ENCODE peak calls at places on chromosomes 5 and 9, in eight cellular contexts. T, G, N, M, H, L, V and S are unnamed samples. For H3K27me3, the result is how much of the 10 kb centered on the place peaks cover.

GRCh38 chr5:159975462-159976019 is 33.4 kb upstream of the TTC1 start:
- DNase-seq in V (no peak), G (no peak), T (no peak), N (peak), L (no peak), H (no peak), M (no peak), S (no peak)

GRCh38 chr5:14414007-14414406 is 167.6 kb upstream of the OTULINL start:
- DNase-seq in H (no peak), M (no peak), V (no peak), N (no peak), T (no peak), L (no peak), G (no peak), S (no peak)

GRCh38 chr9:80320480-80320879 is 748.7 kb downstream of the TLE4 start:
- DNase-seq in M (no peak), H (no peak), G (no peak), T (no peak), V (no peak), N (no peak), L (no peak), S (no peak)

GRCh38 chr9:89881431-89881830 is 276.6 kb downstream of the GADD45G start:
- DNase-seq in N (no peak), H (no peak), T (no peak), V (no peak), M (no peak), G (no peak), L (no peak), S (no peak)

GRCh38 chr5:125453011-125453410 is 706.6 kb upstream of the ZNF608 start:
- DNase-seq in N (no peak), H (no peak), G (no peak), M (no peak), L (no peak), V (no peak), T (no peak), S (no peak)

GRCh38 chr5:54889826-54890225 is 95.6 kb downstream of the ESM1 start:
- DNase-seq in M (no peak), L (no peak), N (peak), H (no peak), G (peak), V (no peak), T (no peak), S (no peak)

GRCh38 chr9:93891050-93891449 is 64.1 kb downstream of the BARX1 start:
- DNase-seq in M (no peak), G (no peak), T (no peak), L (no peak), N (no peak), H (no peak), V (no peak), S (no peak)

GRCh38 chr5:5037674-5038073 is 102.5 kb upstream of the ADAMTS16 start:
- DNase-seq in H (no peak), T (no peak), G (no peak), M (no peak), V (no peak), N (no peak), L (no peak), S (no peak)

GRCh38 chr9:92176068-92176799 is 61.0 kb upstream of the SPTLC1 start:
- DNase-seq in T (no peak), N (peak), G (no peak), V (no peak), M (no peak), H (no peak), L (no peak), S (no peak)

GRCh38 chr5:126680215-126680817 is 79.6 kb downstream of the PHAX start:
- DNase-seq in V (no peak), T (no peak), M (no peak), H (no peak), L (no peak), N (no peak), G (peak), S (no peak)

GRCh38 chr9:4581861-4582565 is 80.1 kb upstream of the PLPP6 start:
- DNase-seq in N (no peak), G (no peak), H (no peak), V (no peak), M (no peak), T (no peak), L (no peak), S (no peak)

GRCh38 chr5:59036274-59036961 is 453.5 kb downstream of the RAB3C start:
- DNase-seq in G (no peak), M (peak), L (no peak), V (no peak), T (peak), H (no peak), N (peak), S (no peak)

GRCh38 chr5:35010676-35011075 is 37.1 kb downstream of the AGXT2 start:
- DNase-seq in N (no peak), T (no peak), V (no peak), H (no peak), G (no peak), M (no peak), L (no peak), S (no peak)

GRCh38 chr5:35012796-35013195 is 35.0 kb downstream of the AGXT2 start:
- DNase-seq in T (no peak), N (no peak), M (peak), G (peak), L (no peak), H (no peak), V (no peak), S (no peak)

GRCh38 chr5:35009059-35009458 is 38.7 kb downstream of the AGXT2 start:
- DNase-seq in T (no peak), M (no peak), H (no peak), G (no peak), V (no peak), L (no peak), N (no peak), S (no peak)

GRCh38 chr5:35012365-35012764 is 35.4 kb downstream of the AGXT2 start:
- DNase-seq in T (no peak), L (no peak), V (no peak), G (no peak), H (no peak), N (no peak), M (no peak), S (no peak)

DNA sequence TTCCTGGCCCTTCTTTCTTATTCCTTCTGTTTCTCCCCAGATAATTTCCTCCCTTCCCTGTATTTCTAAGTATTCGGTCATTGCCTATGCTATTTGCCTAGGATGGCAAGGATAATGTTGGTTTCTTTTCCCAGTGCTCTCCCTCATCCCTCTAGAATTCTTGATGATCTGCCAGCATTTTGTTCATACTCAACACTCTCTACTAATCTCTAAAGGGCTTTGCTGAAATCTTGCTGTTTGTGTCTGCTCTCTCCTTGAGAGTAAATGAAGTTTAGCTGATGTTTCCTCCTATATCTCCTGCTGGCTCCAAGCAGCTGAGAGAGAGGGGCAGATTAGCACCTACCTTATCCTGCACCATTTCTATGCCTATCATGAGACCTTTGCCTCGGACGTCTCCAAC is 38.1 kb downstream of the AGXT2 start:
- DNase-seq in L (no peak), T (no peak), G (no peak), H (no peak), V (no peak), N (no peak), M (no peak), S (no peak)
- H3K27me3 ChIP-seq in L (under half), T (under half), G (under half), H (under half), V (under half), N (under half), M (under half), S (under half)

DNA sequence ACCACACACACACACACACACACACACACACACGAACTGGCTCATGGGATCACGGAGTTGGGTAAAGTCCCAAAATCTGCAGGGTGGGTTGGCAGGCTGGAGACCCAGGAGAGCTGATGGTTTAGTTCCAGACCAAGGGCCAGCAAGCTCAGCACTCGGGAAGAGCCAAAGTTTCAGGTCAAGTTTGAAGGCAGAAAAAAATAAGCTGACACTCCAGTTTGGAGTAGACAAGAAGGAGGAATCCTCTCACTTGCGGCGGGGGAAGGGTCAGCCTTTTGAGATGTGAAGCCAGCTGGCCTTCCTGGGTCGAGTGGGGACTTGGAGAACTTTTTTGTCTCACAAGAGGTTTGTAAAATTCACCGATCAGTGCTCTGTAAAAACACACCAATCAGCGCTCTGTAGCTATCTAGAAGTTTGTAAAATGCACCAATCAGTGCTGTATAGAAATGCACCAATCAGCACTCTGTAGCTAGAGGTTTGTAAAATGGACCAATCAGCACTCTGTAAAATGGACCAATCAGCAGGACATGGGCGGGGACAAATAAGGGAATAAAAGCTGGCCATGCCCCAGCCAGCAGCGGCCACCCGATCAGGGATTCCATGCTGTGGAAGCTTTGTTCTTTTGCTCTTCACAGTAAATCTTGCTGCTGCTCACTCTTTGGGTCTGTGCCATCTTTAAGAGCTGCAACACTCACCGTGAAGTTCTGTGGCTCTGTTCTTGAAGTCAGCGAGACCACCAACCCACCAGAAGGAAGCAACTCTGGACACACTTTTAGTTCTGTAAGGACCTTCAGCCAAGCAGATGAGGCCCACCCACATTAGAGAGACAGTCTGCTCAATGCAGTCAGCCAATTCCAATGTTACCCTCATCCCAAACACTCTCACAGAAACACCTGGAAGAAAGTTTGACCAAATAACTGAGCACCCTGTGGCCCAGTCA is 37.8 kb upstream of the UNC5A start:
- DNase-seq in V (no peak), G (no peak), N (no peak), H (no peak), L (no peak), M (no peak), T (no peak), S (no peak)
- H3K27me3 ChIP-seq in V (under half), G (under half), N (under half), H (under half), L (under half), M (under half), T (under half), S (half or more)

GRCh38 chr5:138640855-138641254 is 65.7 kb upstream of the HSPA9 start:
- DNase-seq in H (no peak), T (no peak), G (no peak), L (no peak), V (no peak), M (no peak), N (peak), S (no peak)

GRCh38 chr5:138639326-138639725 is 64.1 kb upstream of the HSPA9 start:
- DNase-seq in N (no peak), G (no peak), M (no peak), H (no peak), T (no peak), V (no peak), L (no peak), S (no peak)

GRCh38 chr5:138641547-138642298 is 66.5 kb upstream of the HSPA9 start:
- DNase-seq in N (peak), G (peak), T (peak), V (peak), L (peak), H (peak), M (peak), S (no peak)

GRCh38 chr5:138637256-138637655 is 62.1 kb upstream of the HSPA9 start:
- DNase-seq in N (no peak), G (no peak), L (no peak), H (no peak), T (no peak), M (no peak), V (no peak), S (no peak)

GRCh38 chr5:138640138-138640537 is 64.9 kb upstream of the HSPA9 start:
- DNase-seq in M (no peak), T (no peak), L (no peak), G (no peak), H (no peak), N (no peak), V (no peak), S (no peak)
- H3K27me3 ChIP-seq in M (under half), T (under half), L (under half), G (under half), H (under half), N (under half), V (under half), S (under half)

GRCh38 chr5:180591249-180591887 is at the start of gene SCGB3A1:
- DNase-seq in M (no peak), T (no peak), N (no peak), H (no peak), G (no peak), L (no peak), V (no peak), S (no peak)
- H3K27me3 ChIP-seq in M (under half), T (under half), N (under half), H (under half), G (half or more), L (under half), V (under half), S (half or more)

DNA sequence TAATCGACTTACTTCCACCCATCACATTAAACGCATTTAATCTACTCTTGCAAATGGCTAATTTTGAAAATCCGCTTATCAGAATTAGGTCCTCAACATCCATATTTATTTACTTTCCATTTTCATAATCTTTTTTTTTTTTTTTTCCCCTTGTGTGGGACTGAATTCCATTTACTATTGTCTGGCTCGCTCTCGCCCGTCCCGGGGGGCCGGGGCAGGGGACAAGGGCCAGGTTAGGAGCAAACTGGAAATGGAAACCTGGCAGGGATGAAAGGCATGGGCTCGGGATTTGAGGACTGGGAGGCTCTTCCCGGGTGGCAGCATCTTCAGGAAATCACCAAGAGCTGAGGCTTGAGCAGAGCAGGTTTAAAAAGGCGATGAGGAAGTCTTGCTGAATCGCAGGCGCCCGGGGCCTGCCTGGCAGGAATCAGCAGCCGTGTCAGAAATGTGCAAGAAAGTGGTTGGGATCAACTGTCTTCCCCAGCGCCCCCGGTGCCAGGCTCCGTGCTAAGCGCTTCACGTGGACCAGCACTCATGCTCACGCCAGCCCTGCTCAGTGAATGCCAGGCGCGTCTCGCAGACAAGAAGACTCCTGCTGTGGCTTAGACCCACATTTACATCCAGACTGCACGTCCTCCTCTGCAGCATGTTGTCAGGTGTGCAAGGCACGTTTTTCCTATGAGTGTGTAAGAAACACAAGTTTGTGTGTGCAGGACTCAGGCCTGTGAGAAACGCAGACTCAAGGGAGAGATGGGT is 66.4 kb upstream of the UNC5A start:
- DNase-seq in M (no peak), H (no peak), L (no peak), V (no peak), N (no peak), T (no peak), G (no peak), S (no peak)
- H3K27me3 ChIP-seq in M (under half), H (under half), L (under half), V (under half), N (under half), T (under half), G (under half), S (under half)

GRCh38 chr5:98498028-98498427 is 275.4 kb upstream of the RGMB start:
- DNase-seq in G (no peak), T (no peak), N (no peak), M (no peak), H (no peak), V (no peak), L (no peak), S (no peak)
- H3K27me3 ChIP-seq in G (under half), T (under half), N (under half), M (under half), H (under half), V (under half), L (under half), S (under half)

DNA sequence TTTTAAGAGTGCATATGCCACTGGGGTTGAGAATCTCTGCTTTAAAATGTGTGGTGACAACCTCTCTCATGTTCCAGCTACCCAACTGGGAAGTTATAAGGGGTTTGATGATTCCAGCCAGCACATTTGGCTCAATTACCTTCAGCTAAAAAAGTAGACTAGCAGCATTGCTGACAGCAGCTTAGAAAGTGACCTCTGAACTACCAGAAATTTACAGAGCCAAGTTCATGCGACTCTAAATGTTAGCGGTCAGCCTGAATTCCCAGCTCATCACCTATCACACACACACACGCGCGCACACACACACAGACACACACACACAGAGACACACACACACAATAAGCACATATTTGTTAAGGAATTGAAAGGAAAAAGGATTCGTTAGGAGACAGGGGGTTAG is 377.5 kb downstream of the TMEM167A start:
- DNase-seq in G (no peak), T (no peak), M (no peak), L (no peak), V (no peak), N (no peak), H (no peak), S (no peak)
- H3K27me3 ChIP-seq in G (under half), T (under half), M (under half), L (under half), V (under half), N (under half), H (under half), S (under half)

GRCh38 chr5:10988637-10989036 is 227.6 kb upstream of the DAP start:
- DNase-seq in N (no peak), G (no peak), L (no peak), V (no peak), M (no peak), T (no peak), H (no peak), S (no peak)
- H3K27me3 ChIP-seq in N (under half), G (under half), L (under half), V (under half), M (under half), T (under half), H (under half), S (under half)